ENCODE peak calls at places on chromosomes 2 and 18, in nine cellular contexts. E, W, N, D, A, C, K, S and P are unnamed samples.

GRCh38 chr18:62967089-62967488 is 251.7 kb downstream of the PHLPP1 start:
- DNase-seq in N (no peak), D (no peak), A (no peak), K (no peak), C (no peak), W (no peak), E (no peak), S (no peak), P (no peak)

GRCh38 chr2:127606594-127607398 is 39.2 kb upstream of the GPR17 start:
- DNase-seq in W (no peak), C (no peak), K (no peak), E (no peak), D (no peak), N (no peak), S (no peak), A (no peak), P (no peak)

GRCh38 chr2:111662771-111663470 is 221.1 kb downstream of the ANAPC1 start:
- DNase-seq in D (no peak), K (no peak), E (no peak), S (no peak), N (no peak), A (no peak), W (no peak), C (no peak), P (no peak)

GRCh38 chr2:144519934-144520717 is at the start of gene ZEB2:
- DNase-seq in S (peak), W (no peak), C (peak), D (peak), K (peak), E (no peak), A (peak), N (peak), P (no peak)

GRCh38 chr2:238952261-238952924 is 104.5 kb downstream of the TWIST2 start:
- DNase-seq in D (no peak), N (no peak), S (no peak), K (no peak), W (no peak), A (no peak), C (no peak), E (no peak), P (no peak)

GRCh38 chr18:43277164-43277600 is at the start of gene SYT4:
- DNase-seq in E (peak), K (peak), W (peak), C (peak), N (peak), D (no peak), S (no peak), A (no peak), P (peak)

GRCh38 chr2:24917086-24917485 is 3.0 kb downstream of the ADCY3 start:
- DNase-seq in E (no peak), D (no peak), C (no peak), W (no peak), A (no peak), N (no peak), K (no peak), S (no peak), P (no peak)

GRCh38 chr2:241673797-241674725 is 12.6 kb downstream of the DTYMK start:
- DNase-seq in K (peak), N (no peak), E (no peak), D (no peak), W (no peak), A (peak), S (no peak), C (no peak), P (no peak)

GRCh38 chr2:54386993-54387590 is 69.0 kb upstream of the SPTBN1 start:
- DNase-seq in C (no peak), N (no peak), K (peak), W (no peak), A (peak), E (no peak), D (no peak), S (no peak), P (no peak)

GRCh38 chr2:226977775-226978190 is 141.9 kb downstream of the RHBDD1 start:
- DNase-seq in S (no peak), E (peak), C (no peak), W (peak), K (peak), D (no peak), A (no peak), N (no peak), P (no peak)

GRCh38 chr2:240220371-240220770 is 79.9 kb upstream of the OTOS start:
- DNase-seq in K (no peak), E (no peak), D (no peak), C (no peak), N (no peak), A (no peak), W (no peak), S (no peak), P (no peak)

GRCh38 chr2:218995972-218996644 is 2.9 kb upstream of the CRYBA2 start:
- DNase-seq in E (peak), C (peak), N (peak), K (peak), S (peak), W (peak), A (peak), D (peak), P (peak)

GRCh38 chr2:101843048-101843447 is 145.5 kb downstream of the MAP4K4 start:
- DNase-seq in K (peak), E (no peak), C (no peak), D (no peak), A (peak), N (no peak), S (no peak), W (no peak), P (no peak)

GRCh38 chr2:85778646-85779364 is 25.0 kb downstream of the ATOH8 start:
- DNase-seq in A (peak), E (no peak), C (no peak), K (no peak), N (no peak), W (no peak), S (no peak), D (no peak), P (no peak)

GRCh38 chr18:64271264-64271663 is 122.4 kb upstream of the LINC00305 start:
- DNase-seq in C (no peak), S (no peak), E (peak), W (peak), N (peak), A (no peak), D (no peak), K (no peak), P (peak)

GRCh38 chr2:98524168-98524567 is 79.5 kb downstream of the INPP4A start:
- DNase-seq in E (peak), A (no peak), K (no peak), D (no peak), S (no peak), N (no peak), W (no peak), C (no peak), P (no peak)

GRCh38 chr2:98601532-98602132 is 6.7 kb downstream of the COA5 start:
- DNase-seq in A (no peak), W (no peak), N (peak), E (peak), D (no peak), K (peak), C (no peak), S (no peak), P (no peak)

GRCh38 chr2:146940016-146940685 is 904.7 kb upstream of the ACVR2A start:
- DNase-seq in W (no peak), N (no peak), D (no peak), K (peak), S (no peak), E (no peak), C (no peak), A (no peak), P (no peak)

GRCh38 chr2:3203497-3204019 is 174.1 kb downstream of the EIPR1 start:
- DNase-seq in E (no peak), N (no peak), C (no peak), S (no peak), D (no peak), A (no peak), K (no peak), W (no peak), P (no peak)

GRCh38 chr2:14567561-14567960 is 65.0 kb upstream of the LRATD1 start:
- DNase-seq in A (no peak), E (no peak), S (no peak), C (no peak), D (no peak), W (no peak), K (no peak), N (no peak), P (no peak)

GRCh38 chr2:241230435-241230834 is 42.0 kb downstream of the ANO7 start:
- DNase-seq in E (no peak), A (no peak), D (no peak), C (no peak), S (no peak), W (no peak), N (no peak), K (no peak), P (no peak)

GRCh38 chr2:205675861-205676516 is 6.3 kb upstream of the NRP2 start:
- DNase-seq in C (peak), W (peak), S (no peak), E (peak), N (peak), A (no peak), K (peak), D (no peak), P (no peak)

GRCh38 chr2:174846941-174847938 is 83.0 kb upstream of the CHRNA1 start:
- DNase-seq in W (no peak), K (peak), S (no peak), N (no peak), E (peak), D (no peak), C (peak), A (peak), P (no peak)

GRCh38 chr2:156538083-156538504 is 101.9 kb downstream of the GPD2 start:
- DNase-seq in S (no peak), A (no peak), C (no peak), E (no peak), K (no peak), N (no peak), W (no peak), D (no peak), P (no peak)

GRCh38 chr18:39571511-39571910 is 2005.9 kb upstream of the CELF4 start:
- DNase-seq in N (peak), K (no peak), C (no peak), S (no peak), D (no peak), W (no peak), E (peak), A (no peak), P (no peak)

GRCh38 chr2:220163486-220163885 is 536.1 kb downstream of the SLC4A3 start:
- DNase-seq in K (peak), D (no peak), W (no peak), E (no peak), S (no peak), A (no peak), N (no peak), C (no peak), P (no peak)

GRCh38 chr2:30422437-30422805 is 24.6 kb upstream of the LCLAT1 start:
- DNase-seq in E (no peak), C (no peak), W (no peak), K (no peak), D (peak), N (no peak), A (peak), S (peak), P (no peak)

GRCh38 chr2:61255580-61256437 is 93.8 kb downstream of the C2orf74 start:
- DNase-seq in D (no peak), W (no peak), C (no peak), K (peak), E (no peak), N (no peak), A (no peak), S (no peak), P (no peak)

GRCh38 chr2:72933207-72933606 is 15.9 kb downstream of the EMX1 start:
- DNase-seq in W (no peak), E (no peak), N (no peak), S (no peak), C (no peak), K (no peak), D (no peak), A (no peak), P (no peak)

GRCh38 chr2:210288376-210288775 is 26.6 kb downstream of the MYL1 start:
- DNase-seq in S (no peak), W (no peak), K (peak), D (no peak), N (peak), A (no peak), E (peak), C (no peak), P (peak)

GRCh38 chr2:215812966-215813365 is 200.4 kb downstream of the MREG start:
- DNase-seq in W (no peak), D (no peak), K (peak), C (no peak), A (no peak), E (no peak), S (no peak), N (no peak), P (no peak)

GRCh38 chr18:47418746-47419145 is 167.3 kb upstream of the SKOR2 start:
- DNase-seq in E (no peak), D (no peak), K (no peak), A (no peak), N (no peak), W (no peak), C (no peak), S (no peak), P (no peak)

GRCh38 chr2:232196802-232197201 is 181.7 kb upstream of the ALPP start:
- DNase-seq in K (no peak), N (no peak), C (no peak), D (no peak), S (no peak), E (no peak), W (no peak), A (no peak), P (no peak)

GRCh38 chr2:119489232-119489952 is 34.9 kb downstream of the SCTR start:
- DNase-seq in D (no peak), S (no peak), C (no peak), A (no peak), E (no peak), W (no peak), K (no peak), N (no peak), P (no peak)

GRCh38 chr2:40401896-40402295 is 50.0 kb downstream of the SLC8A1 start:
- DNase-seq in D (no peak), K (peak), S (no peak), W (no peak), E (no peak), A (no peak), C (no peak), N (no peak), P (no peak)

GRCh38 chr2:222761888-222762287 is 90.4 kb downstream of the MOGAT1 start:
- DNase-seq in W (no peak), A (no peak), E (no peak), K (no peak), D (no peak), N (no peak), S (no peak), C (no peak), P (no peak)

GRCh38 chr2:159516241-159516758 is 100.0 kb downstream of the BAZ2B start:
- DNase-seq in E (peak), D (no peak), N (peak), K (peak), C (peak), W (peak), S (peak), A (no peak), P (peak)